ENCODE peak calls at places on chromosome 17, in ten cellular contexts. A is ascending aorta, E is uterus, S is heart left ventricle, J is SJCRH30, M is left ventricle myocardium inferior, F is spleen, D is testis, G is neural progenitor cell, K is body of pancreas. B is an unnamed sample.

GRCh38 chr17:68296217-68297140 is 5.2 kb downstream of the ARSG start:
- DNase-seq in A (no peak), E (no peak), S (no peak), J (no peak), M (no peak), F (peak; percentile 80), D (peak; percentile 30), G (no peak), K (no peak), B (no peak)

GRCh38 chr17:40497704-40498103 is 3.7 kb downstream of the TNS4 start:
- DNase-seq in A (no peak), E (no peak), S (peak; percentile 18), J (no peak), M (no peak), F (no peak), D (no peak), G (no peak), K (no peak), B (no peak)

GRCh38 chr17:72182256-72182890 is 61.6 kb downstream of the SOX9 start:
- DNase-seq in A (no peak), E (no peak), S (no peak), J (no peak), M (no peak), F (no peak), D (no peak), G (no peak), K (no peak), B (no peak)

GRCh38 chr17:40062347-40063033 is at the start of gene THRA:
- DNase-seq in A (peak; percentile 83), E (peak; percentile 77), S (peak; percentile 74), J (peak; percentile 61), M (peak; percentile 83), F (peak; percentile 95), D (peak; percentile 74), G (peak; percentile 90), K (peak; percentile 72), B (peak; percentile 86)

GRCh38 chr17:79707931-79708891 is 22.5 kb upstream of the ENPP7 start:
- DNase-seq in A (no peak), E (peak; percentile 64), S (peak; percentile 56), J (peak; percentile 78), M (no peak), F (peak; percentile 81), D (peak; percentile 75), G (peak; percentile 76), K (peak; percentile 62), B (no peak)

GRCh38 chr17:37327341-37328090 is 48.3 kb upstream of the C17orf78 start:
- DNase-seq in A (no peak), E (no peak), S (no peak), J (peak; percentile 83), M (no peak), F (no peak), D (no peak), G (no peak), K (no peak), B (no peak)

GRCh38 chr17:54892360-54892759 is 8.3 kb upstream of the TOM1L1 start:
- DNase-seq in A (no peak), E (no peak), S (no peak), J (no peak), M (no peak), F (no peak), D (no peak), G (no peak), K (no peak), B (no peak)

GRCh38 chr17:75338335-75338734 is 49.1 kb upstream of the SLC25A19 start:
- DNase-seq in A (no peak), E (no peak), S (no peak), J (no peak), M (no peak), F (no peak), D (no peak), G (no peak), K (no peak), B (no peak)

GRCh38 chr17:11825902-11826301 is 171.4 kb downstream of the ZNF18 start:
- DNase-seq in A (no peak), E (no peak), S (no peak), J (no peak), M (no peak), F (no peak), D (no peak), G (no peak), K (no peak), B (no peak)

GRCh38 chr17:40019140-40019991 is 4.1 kb downstream of the CSF3 start:
- DNase-seq in A (no peak), E (peak; percentile 80), S (no peak), J (no peak), M (no peak), F (no peak), D (peak; percentile 40), G (no peak), K (no peak), B (no peak)

GRCh38 chr17:36854982-36855381 is 82.3 kb upstream of the LHX1 start:
- DNase-seq in A (no peak), E (no peak), S (no peak), J (no peak), M (no peak), F (no peak), D (no peak), G (no peak), K (no peak), B (no peak)

GRCh38 chr17:79107499-79108231 is 33.0 kb downstream of the ENGASE start:
- DNase-seq in A (no peak), E (no peak), S (no peak), J (peak; percentile 99), M (no peak), F (no peak), D (no peak), G (no peak), K (no peak), B (no peak)

GRCh38 chr17:39757931-39758873 is 20.5 kb downstream of the GRB7 start:
- DNase-seq in A (no peak), E (no peak), S (no peak), J (no peak), M (no peak), F (no peak), D (no peak), G (no peak), K (no peak), B (no peak)

GRCh38 chr17:57135748-57136342 is 50.8 kb downstream of the AKAP1 start:
- DNase-seq in A (no peak), E (no peak), S (peak; percentile 40), J (peak; percentile 28), M (no peak), F (no peak), D (no peak), G (no peak), K (no peak), B (peak; percentile 56)

GRCh38 chr17:49471089-49471683 is 23.9 kb upstream of the NGFR start:
- DNase-seq in A (no peak), E (peak; percentile 29), S (peak; percentile 61), J (peak; percentile 41), M (peak; percentile 46), F (no peak), D (no peak), G (peak; percentile 52), K (no peak), B (no peak)

GRCh38 chr17:20927586-20927985 is 115.2 kb downstream of the USP22 start:
- DNase-seq in A (no peak), E (peak; percentile 52), S (no peak), J (no peak), M (no peak), F (no peak), D (no peak), G (no peak), K (no peak), B (peak; percentile 35)

GRCh38 chr17:67223924-67224323 is 21.1 kb downstream of the HELZ start:
- DNase-seq in A (no peak), E (no peak), S (no peak), J (peak; percentile 47), M (no peak), F (no peak), D (peak; percentile 78), G (no peak), K (no peak), B (no peak)

GRCh38 chr17:563646-564045 is 151.0 kb downstream of the VPS53 start:
- DNase-seq in A (no peak), E (no peak), S (no peak), J (no peak), M (no peak), F (no peak), D (no peak), G (no peak), K (no peak), B (no peak)

GRCh38 chr17:560379-560935 is 154.2 kb downstream of the VPS53 start:
- DNase-seq in A (no peak), E (no peak), S (no peak), J (no peak), M (no peak), F (no peak), D (no peak), G (no peak), K (no peak), B (no peak)

GRCh38 chr17:559699-560378 is 154.8 kb downstream of the VPS53 start:
- DNase-seq in A (peak; percentile 69), E (no peak), S (peak; percentile 64), J (no peak), M (peak; percentile 28), F (no peak), D (no peak), G (no peak), K (no peak), B (peak; percentile 75)

GRCh38 chr17:562174-562573 is 152.5 kb downstream of the VPS53 start:
- DNase-seq in A (no peak), E (no peak), S (no peak), J (no peak), M (no peak), F (no peak), D (no peak), G (no peak), K (no peak), B (no peak)

GRCh38 chr17:561118-561517 is 153.5 kb downstream of the VPS53 start:
- DNase-seq in A (no peak), E (no peak), S (peak; percentile 34), J (no peak), M (no peak), F (no peak), D (no peak), G (no peak), K (no peak), B (no peak)
- H3K4me1 ChIP-seq in A (no peaks in the 10 kb centered on the region), E (no peaks in the 10 kb centered on the region), S (peaks cover 56% of the 10 kb centered on the region), J (no peaks in the 10 kb centered on the region), M (peaks cover 58% of the 10 kb centered on the region), F (peaks cover 43% of the 10 kb centered on the region), D (no peaks in the 10 kb centered on the region), G (no peaks in the 10 kb centered on the region), K (no peaks in the 10 kb centered on the region), B (no peaks in the 10 kb centered on the region)

GRCh38 chr17:1203967-1204291 is 24.1 kb upstream of the ABR start:
- DNase-seq in A (no peak), E (no peak), S (no peak), J (no peak), M (no peak), F (no peak), D (no peak), G (no peak), K (no peak), B (no peak)
- H3K27ac ChIP-seq in A (peak overlapping the region; percentile 70), E (peak overlapping the region; percentile 69), S (peak overlapping the region; percentile 75), J (no peak overlapping the region), M (peak overlapping the region; percentile 82), F (peak overlapping the region; percentile 64), D (peak overlapping the region; percentile 72), G (no peak overlapping the region), K (no peak overlapping the region), B (peak overlapping the region; percentile 68)

GRCh38 chr17:44212507-44213402 is 6.7 kb downstream of the UBTF start:
- DNase-seq in A (no peak), E (no peak), S (no peak), J (no peak), M (no peak), F (peak; percentile 78), D (no peak), G (no peak), K (no peak), B (no peak)
- H3K4me1 ChIP-seq in A (peaks cover 13% of the 10 kb centered on the region), E (peaks cover 22% of the 10 kb centered on the region), S (peaks cover 44% of the 10 kb centered on the region), J (peaks cover 3% of the 10 kb centered on the region), M (peaks cover 43% of the 10 kb centered on the region), F (peaks cover 97% of the 10 kb centered on the region), D (peaks cover 30% of the 10 kb centered on the region), G (peaks cover 1% of the 10 kb centered on the region), K (peaks cover 31% of the 10 kb centered on the region), B (peaks cover 6% of the 10 kb centered on the region)

GRCh38 chr17:60743282-60743681 is 65.6 kb downstream of the BCAS3 start:
- DNase-seq in A (no peak), E (no peak), S (no peak), J (peak; percentile 2), M (no peak), F (no peak), D (no peak), G (no peak), K (no peak), B (no peak)
- H3K27ac ChIP-seq in A (peak overlapping the region; percentile 74), E (no peak overlapping the region), S (no peak overlapping the region), J (peak overlapping the region; percentile 75), M (no peak overlapping the region), F (no peak overlapping the region), D (no peak overlapping the region), G (no peak overlapping the region), K (no peak overlapping the region), B (no peak overlapping the region)

B was measured in tibial artery.